ENCODE peak calls at places on chromosome 5, in seven cellular contexts. P, N, Y, I, H, D and U are unnamed samples.

GRCh38 chr5:40001796-40002195 is 577.0 kb upstream of the DAB2 start:
- DNase-seq in N (no peak), H (no peak), Y (no peak), P (no peak), I (no peak), D (no peak), U (no peak)

GRCh38 chr5:176769911-176770310 is 40.4 kb upstream of the UNC5A start:
- DNase-seq in N (no peak), Y (no peak), H (peak; percentile 19), D (no peak), P (no peak), I (no peak), U (no peak)

GRCh38 chr5:145848854-145849253 is 13.7 kb upstream of the PRELID2 start:
- DNase-seq in H (no peak), N (peak; percentile 79), Y (no peak), I (no peak), D (no peak), P (no peak), U (no peak)

GRCh38 chr5:35316611-35317307 is 86.5 kb upstream of the PRLR start:
- DNase-seq in D (no peak), H (no peak), N (peak; percentile 40), P (no peak), I (no peak), Y (no peak), U (no peak)

GRCh38 chr5:1008451-1009358 is at the start of gene NKD2:
- DNase-seq in I (no peak), N (peak; percentile 38), P (no peak), D (no peak), Y (peak; percentile 27), H (peak; percentile 48), U (no peak)

GRCh38 chr5:15612915-15613635 is 113.1 kb downstream of the FBXL7 start:
- DNase-seq in P (no peak), I (no peak), Y (no peak), D (no peak), N (no peak), H (no peak), U (no peak)

GRCh38 chr5:159099049-159099760 is 511 bp downstream of the EBF1 start:
- DNase-seq in D (no peak), P (no peak), Y (peak; percentile 50), H (peak; percentile 67), N (peak; percentile 49), I (no peak), U (peak; percentile 47)

GRCh38 chr5:7827602-7828001 is 23.3 kb downstream of the CFAP90 start:
- DNase-seq in D (no peak), P (no peak), Y (no peak), I (no peak), N (no peak), H (no peak), U (no peak)

GRCh38 chr5:65244031-65244430 is 237.7 kb downstream of the ADAMTS6 start:
- DNase-seq in H (no peak), D (no peak), Y (no peak), N (no peak), P (no peak), I (no peak), U (no peak)

GRCh38 chr5:157059891-157060290 is 975 bp upstream of the HAVCR1 start:
- DNase-seq in N (peak; percentile 19), I (no peak), P (no peak), Y (no peak), H (no peak), D (no peak), U (no peak)

GRCh38 chr5:56026863-56027300 is 32.1 kb upstream of the IL6ST start:
- DNase-seq in Y (no peak), H (no peak), D (no peak), P (no peak), N (peak; percentile 76), I (no peak), U (peak; percentile 86)

GRCh38 chr5:14665949-14666741 is 1.6 kb downstream of the OTULIN start:
- DNase-seq in Y (no peak), H (peak; percentile 74), D (no peak), P (peak; percentile 34), N (peak; percentile 47), I (peak; percentile 40), U (peak; percentile 44)

GRCh38 chr5:181190711-181191525 is 14.1 kb downstream of the TRIM7 start:
- DNase-seq in N (peak; percentile 37), Y (no peak), D (no peak), H (peak; percentile 69), P (peak; percentile 43), I (no peak), U (peak; percentile 56)

GRCh38 chr5:33611882-33612281 is 171.1 kb downstream of the TARS1 start:
- DNase-seq in H (no peak), N (peak; percentile 77), P (no peak), D (no peak), I (no peak), Y (no peak), U (peak; percentile 29)

GRCh38 chr5:15587941-15588340 is 88.0 kb downstream of the FBXL7 start:
- DNase-seq in Y (no peak), I (no peak), D (no peak), P (no peak), N (no peak), H (no peak), U (peak; percentile 73)

GRCh38 chr5:72204946-72205345 is 97.7 kb downstream of the MAP1B start:
- DNase-seq in D (no peak), H (no peak), I (no peak), P (no peak), Y (no peak), N (no peak), U (peak; percentile 17)

GRCh38 chr5:14728109-14728938 is 63.8 kb downstream of the OTULIN start:
- DNase-seq in P (no peak), D (peak; percentile 77), Y (peak; percentile 93), N (no peak), I (no peak), H (peak; percentile 82), U (no peak)

GRCh38 chr5:41877408-41877807 is 7.2 kb upstream of the OXCT1 start:
- DNase-seq in Y (no peak), P (no peak), H (no peak), N (no peak), D (no peak), I (no peak), U (no peak)

GRCh38 chr5:171630047-171630669 is 155.5 kb upstream of the SMIM23 start:
- DNase-seq in H (no peak), I (no peak), D (no peak), Y (peak; percentile 1), P (peak; percentile 10), N (peak; percentile 68), U (peak; percentile 51)

GRCh38 chr5:175778951-175779475 is 92.4 kb upstream of the CPLX2 start:
- DNase-seq in D (no peak), I (no peak), P (peak; percentile 77), Y (peak; percentile 73), H (no peak), N (peak; percentile 83), U (peak; percentile 9)

GRCh38 chr5:175842506-175842905 is 28.9 kb upstream of the CPLX2 start:
- DNase-seq in I (no peak), Y (no peak), H (no peak), N (no peak), D (no peak), P (no peak), U (no peak)

GRCh38 chr5:74104469-74104868 is 478.5 kb downstream of the ARHGEF28 start:
- DNase-seq in Y (peak; percentile 14), N (peak; percentile 10), D (no peak), P (no peak), I (no peak), H (no peak), U (no peak)

GRCh38 chr5:112594060-112594850 is 143.4 kb upstream of the APC start:
- DNase-seq in D (no peak), H (no peak), P (no peak), I (no peak), Y (no peak), N (peak; percentile 66), U (no peak)

GRCh38 chr5:88556415-88556814 is 287.8 kb upstream of the TMEM161B start:
- DNase-seq in N (no peak), I (no peak), H (no peak), P (no peak), Y (no peak), D (no peak), U (no peak)

GRCh38 chr5:102018690-102019089 is 277.4 kb downstream of the SLCO4C1 start:
- DNase-seq in N (no peak), P (no peak), D (no peak), H (no peak), Y (no peak), I (no peak), U (no peak)

GRCh38 chr5:172407861-172408260 is 46.5 kb downstream of the SH3PXD2B start:
- DNase-seq in H (no peak), Y (no peak), D (no peak), I (no peak), P (no peak), N (peak; percentile 89), U (peak; percentile 48)

GRCh38 chr5:176747670-176748072 is 62.7 kb upstream of the UNC5A start:
- DNase-seq in I (no peak), D (no peak), P (no peak), H (peak; percentile 31), N (no peak), Y (no peak), U (no peak)

GRCh38 chr5:7207979-7208378 is 188.0 kb upstream of the ADCY2 start:
- DNase-seq in H (no peak), P (no peak), I (no peak), Y (no peak), N (no peak), D (no peak), U (no peak)

GRCh38 chr5:148416921-148417320 is 33.2 kb downstream of the FBXO38 start:
- DNase-seq in N (peak; percentile 63), I (no peak), Y (no peak), H (no peak), D (no peak), P (no peak), U (no peak)

GRCh38 chr5:89156226-89156625 is 273.2 kb upstream of the MEF2C start:
- DNase-seq in D (no peak), P (no peak), H (no peak), N (no peak), I (no peak), Y (no peak), U (no peak)

GRCh38 chr5:171797563-171797962 is 11.9 kb downstream of the SMIM23 start:
- DNase-seq in I (no peak), P (no peak), H (no peak), Y (no peak), N (no peak), D (no peak), U (no peak)

GRCh38 chr5:61055434-61056006 is 106.7 kb downstream of the SMIM15 start:
- DNase-seq in N (peak; percentile 53), H (no peak), D (no peak), I (no peak), Y (peak; percentile 33), P (peak; percentile 12), U (peak; percentile 67)

GRCh38 chr5:3489221-3489620 is 106.4 kb upstream of the IRX1 start:
- DNase-seq in Y (peak; percentile 1), I (no peak), D (no peak), N (no peak), H (no peak), P (no peak), U (no peak)

GRCh38 chr5:111859533-111860270 is 102.7 kb upstream of the NREP start:
- DNase-seq in P (no peak), Y (no peak), N (peak; percentile 9), I (no peak), H (no peak), D (no peak), U (peak; percentile 94)

GRCh38 chr5:159913481-159913880 is 2.8 kb upstream of the ADRA1B start:
- DNase-seq in I (no peak), H (no peak), Y (no peak), N (no peak), P (no peak), D (no peak), U (peak; percentile 19)

GRCh38 chr5:160188151-160188967 is 40.9 kb upstream of the FABP6 start:
- DNase-seq in N (peak; percentile 39), Y (peak; percentile 70), D (peak; percentile 42), I (no peak), P (peak; percentile 80), H (peak; percentile 70), U (peak; percentile 88)

GRCh38 chr5:133690746-133691145 is 78.4 kb upstream of the FSTL4 start:
- DNase-seq in D (no peak), P (no peak), H (no peak), I (no peak), Y (no peak), N (peak; percentile 3), U (no peak)